ENCODE peak calls at places on chromosomes 16 and 17, in six cellular contexts. X is fibroblast of lung, J is ovary, F is tibial artery, H is adipocyte, D is mammary epithelial cell. N is an unnamed sample. For H3K4me1, the result is how much of the 10 kb centered on the place peaks cover.

GRCh38 chr17:73757324-73757942 is 113.2 kb upstream of the SDK2 start:
- DNase-seq in X (no peak), J (no peak), F (no peak), H (no peak), D (no peak), N (no peak)

GRCh38 chr16:77943770-77944169 is 78.6 kb upstream of the CLEC3A start:
- DNase-seq in X (no peak), J (no peak), F (no peak), H (no peak), D (no peak), N (no peak)

GRCh38 chr17:30323262-30323894 is 10.5 kb downstream of the TMIGD1 start:
- DNase-seq in X (no peak), J (no peak), F (no peak), H (no peak), D (no peak), N (no peak)

GRCh38 chr16:14310519-14310991 is 239.4 kb downstream of the MRTFB start:
- DNase-seq in X (peak), J (no peak), F (no peak), H (peak), D (no peak), N (no peak)

GRCh38 chr16:74936902-74937560 is 47.9 kb downstream of the WDR59 start:
- DNase-seq in X (peak), J (no peak), F (no peak), H (peak), D (peak), N (no peak)

GRCh38 chr17:596763-597644 is 117.6 kb downstream of the VPS53 start:
- DNase-seq in X (peak), J (no peak), F (no peak), H (peak), D (peak), N (no peak)

GRCh38 chr16:2786826-2787151 is 571 bp downstream of the PRSS33 start:
- DNase-seq in X (no peak), J (no peak), F (no peak), H (no peak), D (no peak), N (no peak)

GRCh38 chr16:51391798-51392511 is 240.9 kb upstream of the SALL1 start:
- DNase-seq in X (peak), J (no peak), F (no peak), H (no peak), D (no peak), N (no peak)

GRCh38 chr16:19437280-19437679 is 19.6 kb downstream of the TMC5 start:
- DNase-seq in X (no peak), J (no peak), F (no peak), H (no peak), D (no peak), N (no peak)

GRCh38 chr17:33334703-33335102 is 41.6 kb upstream of the ASIC2 start:
- DNase-seq in X (no peak), J (no peak), F (no peak), H (no peak), D (no peak), N (no peak)

GRCh38 chr16:2969545-2970521 is 685 bp downstream of the PAQR4 start:
- DNase-seq in X (peak), J (peak), F (peak), H (peak), D (peak), N (no peak)

GRCh38 chr17:58277107-58277506 is 3.6 kb downstream of the MPO start:
- DNase-seq in X (peak), J (no peak), F (no peak), H (no peak), D (no peak), N (no peak)

GRCh38 chr17:55278173-55278748 is 13.5 kb downstream of the HLF start:
- DNase-seq in X (no peak), J (no peak), F (no peak), H (no peak), D (no peak), N (no peak)
- H3K4me1 ChIP-seq in X (under half), J (under half), F (half or more), H (half or more), D (under half), N (half or more)

DNA sequence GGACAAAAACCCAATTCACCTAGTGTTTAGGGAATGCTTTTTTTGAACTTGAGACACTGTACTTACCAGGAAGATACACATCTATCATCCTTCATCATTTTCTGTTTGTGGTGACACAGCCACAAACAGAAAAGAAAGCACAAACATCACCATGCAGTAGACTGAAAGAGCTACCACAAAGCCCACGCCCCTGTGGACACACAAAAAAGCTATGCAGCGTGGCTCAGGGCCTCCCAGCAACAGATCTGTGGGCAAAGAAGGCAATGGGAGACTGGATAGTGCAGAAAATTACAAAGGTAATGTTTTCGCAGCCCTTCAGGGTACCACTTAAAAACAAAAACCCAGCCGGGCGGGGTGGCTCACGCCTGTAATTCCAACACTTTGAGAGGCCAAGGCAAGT is 9.6 kb downstream of the COTL1 start:
- DNase-seq in X (no peak), J (no peak), F (no peak), H (no peak), D (no peak), N (no peak)
- H3K4me3 ChIP-seq in X (no peak), J (no peak), F (no peak), H (no peak), D (no peak), N (no peak)

GRCh38 chr17:77148109-77148958 is 7.6 kb downstream of the SEC14L1 start:
- DNase-seq in X (no peak), J (no peak), F (no peak), H (no peak), D (no peak), N (no peak)

GRCh38 chr17:77146882-77147281 is 6.1 kb downstream of the SEC14L1 start:
- DNase-seq in X (no peak), J (no peak), F (no peak), H (no peak), D (no peak), N (no peak)

GRCh38 chr17:77147357-77147801 is 6.6 kb downstream of the SEC14L1 start:
- DNase-seq in X (no peak), J (no peak), F (no peak), H (no peak), D (no peak), N (no peak)

GRCh38 chr17:77151236-77151635 is 10.5 kb downstream of the SEC14L1 start:
- DNase-seq in X (no peak), J (no peak), F (no peak), H (no peak), D (no peak), N (no peak)

GRCh38 chr17:77148959-77149510 is 8.3 kb downstream of the SEC14L1 start:
- DNase-seq in X (no peak), J (no peak), F (no peak), H (no peak), D (no peak), N (no peak)
- H3K4me1 ChIP-seq in X (under half), J (under half), F (under half), H (half or more), D (under half), N (under half)

GRCh38 chr17:74871329-74872076 is 1.3 kb downstream of the FDXR start:
- DNase-seq in X (no peak), J (peak), F (no peak), H (no peak), D (no peak), N (no peak)
- H3K4me3 ChIP-seq in X (no peak), J (no peak), F (no peak), H (peak), D (peak), N (no peak)

N was measured in esophagus squamous epithelium.